ENCODE peak calls at places on chromosomes 4 and X, in four cellular contexts. N, T, H and Q are unnamed samples.

GRCh38 chr4:128512161-128512560 is 224.5 kb upstream of the PGRMC2 start:
- DNase-seq in N (no peak), T (peak; percentile 57), H (no peak), Q (no peak)

GRCh38 chr4:147709999-147710398 is 21.9 kb upstream of the ARHGAP10 start:
- DNase-seq in N (no peak), T (peak; percentile 36), H (no peak), Q (no peak)

GRCh38 chr4:26425953-26426352 is 64.3 kb downstream of the CCKAR start:
- DNase-seq in N (no peak), T (no peak), H (no peak), Q (no peak)

GRCh38 chr4:7068883-7069282 is 1.0 kb upstream of the GRPEL1 start:
- DNase-seq in N (no peak), T (peak; percentile 57), H (no peak), Q (no peak)

GRCh38 chr4:128709268-128709667 is 100.2 kb upstream of the JADE1 start:
- DNase-seq in N (no peak), T (no peak), H (peak; percentile 8), Q (no peak)

GRCh38 chrX:152821145-152821765 is 9.3 kb downstream of the CETN2 start:
- DNase-seq in N (peak; percentile 18), T (peak; percentile 64), H (peak; percentile 31), Q (peak; percentile 21)

GRCh38 chr4:173511787-173512361 is 18.2 kb downstream of the HAND2 start:
- DNase-seq in N (no peak), T (no peak), H (no peak), Q (no peak)

GRCh38 chr4:173424899-173425805 is 26.2 kb upstream of the SCRG1 start:
- DNase-seq in N (no peak), T (peak; percentile 90), H (no peak), Q (no peak)

GRCh38 chr4:74108457-74109115 is 9.6 kb upstream of the CXCL2 start:
- DNase-seq in N (no peak), T (no peak), H (no peak), Q (no peak)

DNA sequence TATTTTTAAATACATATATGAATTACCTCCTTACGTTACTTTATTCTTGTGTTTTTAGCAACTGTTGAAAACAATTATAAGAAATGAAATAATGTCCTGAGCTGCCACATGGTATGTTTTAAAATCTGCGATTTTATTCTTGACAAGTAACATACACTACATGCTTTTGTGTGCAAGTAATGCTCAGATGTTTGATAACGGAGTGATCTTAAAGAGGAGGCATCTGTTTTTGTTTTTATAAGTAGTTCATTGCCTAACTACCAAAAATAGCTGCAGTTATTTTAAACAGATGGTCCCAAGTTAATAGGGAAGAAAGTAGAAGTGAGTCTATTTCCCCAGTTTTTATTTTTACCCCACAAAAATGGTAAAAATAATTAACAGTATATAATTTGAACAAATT is 55.2 kb downstream of the GAB1 start:
- DNase-seq in N (no peak), T (peak; percentile 73), H (no peak), Q (no peak)
- H3K79me2 ChIP-seq in N (no peaks in the 10 kb centered on the region), T (peaks cover 21% of the 10 kb centered on the region), H (no peaks in the 10 kb centered on the region), Q (peaks cover 100% of the 10 kb centered on the region)

GRCh38 chr4:84927428-84927827 is 39.1 kb downstream of the WDFY3 start:
- DNase-seq in N (no peak), T (no peak), H (no peak), Q (no peak)
- H3K36me3 ChIP-seq in N (no peaks in the 10 kb centered on the region), T (no peaks in the 10 kb centered on the region), H (peaks cover 3% of the 10 kb centered on the region), Q (no peaks in the 10 kb centered on the region)

GRCh38 chrX:68498044-68498507 is 775 bp upstream of the YIPF6 start:
- DNase-seq in N (no peak), T (peak; percentile 33), H (no peak), Q (no peak)

GRCh38 chrX:68503830-68504229 is 5.0 kb downstream of the YIPF6 start:
- DNase-seq in N (no peak), T (peak; percentile 9), H (no peak), Q (no peak)

GRCh38 chrX:68500105-68500504 is 1.3 kb downstream of the YIPF6 start:
- DNase-seq in N (no peak), T (no peak), H (no peak), Q (no peak)

GRCh38 chrX:68504237-68504636 is 5.4 kb downstream of the YIPF6 start:
- DNase-seq in N (no peak), T (peak; percentile 64), H (peak; percentile 2), Q (no peak)

GRCh38 chrX:68498508-68499379 is at the start of gene YIPF6:
- DNase-seq in N (peak; percentile 40), T (peak; percentile 88), H (peak; percentile 71), Q (peak; percentile 63)
- H3K79me2 ChIP-seq in N (peaks cover 48% of the 10 kb centered on the region), T (peaks cover 51% of the 10 kb centered on the region), H (peaks cover 39% of the 10 kb centered on the region), Q (peaks cover 38% of the 10 kb centered on the region)

DNA sequence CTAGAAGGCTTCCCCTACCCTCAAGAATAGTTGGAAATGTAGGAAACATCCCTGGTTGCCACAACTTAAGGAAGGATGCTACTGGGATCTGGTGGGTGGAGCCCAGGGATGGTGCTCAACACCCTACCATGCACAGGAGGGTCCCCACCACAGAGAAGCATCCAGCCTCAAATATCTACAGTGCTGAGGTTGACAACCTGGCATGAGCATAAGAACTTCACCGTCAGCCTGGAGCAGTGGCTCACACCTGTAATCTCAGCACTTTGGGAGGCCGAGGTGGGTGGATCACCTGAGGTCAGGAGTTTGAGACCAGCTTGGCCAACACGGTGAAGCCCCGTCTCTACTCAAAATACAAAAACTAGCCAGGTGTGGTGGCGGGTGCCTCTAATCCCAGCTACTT is 24.0 kb upstream of the ASMTL start:
- DNase-seq in N (no peak), T (no peak), H (no peak), Q (no peak)
- H3K36me3 ChIP-seq in N (no peaks in the 10 kb centered on the region), T (no peaks in the 10 kb centered on the region), H (no peaks in the 10 kb centered on the region), Q (no peaks in the 10 kb centered on the region)